ENCODE peak calls at places on chromosomes 13 and 19, in six cellular contexts. U, I, M, W, Y and V are unnamed samples.

GRCh38 chr13:94657167-94657566 is 55.2 kb downstream of the SOX21 start:
- DNase-seq in Y (no peak), U (no peak), W (no peak), M (no peak), I (no peak), V (no peak)

GRCh38 chr13:71935166-71935840 is 68.3 kb upstream of the DACH1 start:
- DNase-seq in I (no peak), W (no peak), U (no peak), Y (no peak), M (no peak), V (no peak)

GRCh38 chr13:114022876-114023275 is 49.0 kb upstream of the C13orf46 start:
- DNase-seq in Y (no peak), U (no peak), I (no peak), M (no peak), W (no peak), V (no peak)

GRCh38 chr19:13042443-13043130 is 47.3 kb downstream of the NFIX start:
- DNase-seq in U (no peak), M (no peak), Y (no peak), I (no peak), W (no peak), V (no peak)

GRCh38 chr19:2487780-2488330 is 11.9 kb downstream of the GADD45B start:
- DNase-seq in Y (peak; percentile 23), M (no peak), I (no peak), U (no peak), W (no peak), V (no peak)

GRCh38 chr13:20460744-20461143 is 64.9 kb downstream of the CRYL1 start:
- DNase-seq in W (no peak), I (no peak), M (no peak), U (no peak), Y (no peak), V (no peak)

GRCh38 chr19:47228168-47228936 is 2.6 kb downstream of the BBC3 start:
- DNase-seq in U (peak; percentile 27), Y (no peak), I (no peak), M (no peak), W (peak; percentile 69), V (no peak)

GRCh38 chr13:112986946-112987345 is 17.9 kb downstream of the MCF2L start:
- DNase-seq in M (no peak), Y (no peak), W (no peak), U (no peak), I (no peak), V (no peak)

GRCh38 chr13:49444517-49445395 is 682 bp downstream of the SETDB2 start:
- DNase-seq in Y (no peak), U (peak; percentile 9), I (peak; percentile 46), M (no peak), W (peak; percentile 31), V (no peak)

GRCh38 chr13:113514844-113515243 is 24.3 kb upstream of the DCUN1D2 start:
- DNase-seq in U (no peak), Y (no peak), M (no peak), W (no peak), I (no peak), V (no peak)

GRCh38 chr19:5321851-5322681 is 18.5 kb downstream of the PTPRS start:
- DNase-seq in I (peak; percentile 72), M (no peak), U (peak; percentile 70), Y (peak; percentile 81), W (no peak), V (peak; percentile 79)

GRCh38 chr13:69935043-69935442 is 172.6 kb upstream of the ATXN8OS start:
- DNase-seq in W (peak; percentile 5), U (peak; percentile 3), I (no peak), M (no peak), Y (no peak), V (no peak)

GRCh38 chr19:35545001-35545854 is at the start of gene TMEM147:
- DNase-seq in U (peak; percentile 97), Y (peak; percentile 100), M (peak; percentile 50), I (no peak), W (peak; percentile 72), V (peak; percentile 100)

GRCh38 chr19:50477751-50478515 is 1.3 kb upstream of the GARIN5A start:
- DNase-seq in I (no peak), W (no peak), U (no peak), M (no peak), Y (no peak), V (no peak)

GRCh38 chr13:40206241-40207109 is 460.0 kb downstream of the FOXO1 start:
- DNase-seq in M (no peak), Y (peak; percentile 25), I (peak; percentile 53), W (no peak), U (no peak), V (no peak)

GRCh38 chr19:8695501-8695900 is 3.1 kb downstream of the ACTL9 start:
- DNase-seq in I (no peak), U (no peak), M (no peak), W (no peak), Y (no peak), V (no peak)

GRCh38 chr13:76879211-76879875 is 6.9 kb downstream of the KCTD12 start:
- DNase-seq in W (no peak), Y (peak; percentile 30), U (no peak), I (peak; percentile 47), M (no peak), V (peak; percentile 32)

GRCh38 chr13:26978081-26978860 is 193.3 kb downstream of the USP12 start:
- DNase-seq in Y (no peak), U (no peak), W (no peak), M (peak; percentile 13), I (no peak), V (no peak)

GRCh38 chr13:50334944-50335343 is 319.7 kb downstream of the KCNRG start:
- DNase-seq in Y (no peak), U (peak; percentile 23), W (peak; percentile 50), M (no peak), I (no peak), V (no peak)

GRCh38 chr13:21011378-21011777 is 50.0 kb downstream of the LATS2 start:
- DNase-seq in W (no peak), M (no peak), U (no peak), I (no peak), Y (no peak), V (no peak)

GRCh38 chr19:29211562-29212416 is 1.2 kb downstream of the UQCRFS1 start:
- DNase-seq in U (peak; percentile 24), M (no peak), W (peak; percentile 7), I (no peak), Y (no peak), V (no peak)

GRCh38 chr19:52566588-52566987 is 3.5 kb upstream of the ZNF701 start:
- DNase-seq in I (no peak), W (no peak), Y (no peak), M (no peak), U (no peak), V (no peak)

GRCh38 chr19:7427944-7428343 is 60.9 kb downstream of the PEX11G start:
- DNase-seq in W (no peak), M (no peak), Y (no peak), I (no peak), U (no peak), V (no peak)

GRCh38 chr19:38538386-38538785 is 79.4 kb downstream of the MAP4K1 start:
- DNase-seq in W (no peak), Y (no peak), M (no peak), I (no peak), U (no peak), V (no peak)

GRCh38 chr13:41622545-41623429 is 165.4 kb downstream of the RGCC start:
- DNase-seq in Y (no peak), M (no peak), I (no peak), W (no peak), U (no peak), V (no peak)

GRCh38 chr19:49432141-49433073 is 7.2 kb downstream of the GFY start:
- DNase-seq in M (no peak), U (no peak), I (no peak), W (no peak), Y (no peak), V (no peak)

GRCh38 chr13:38398810-38399493 is 49.3 kb downstream of the UFM1 start:
- DNase-seq in W (no peak), Y (no peak), I (no peak), M (no peak), U (no peak), V (no peak)

GRCh38 chr13:45370922-45371406 is 30.0 kb upstream of the TPT1 start:
- DNase-seq in Y (peak; percentile 63), W (no peak), U (peak; percentile 76), M (peak; percentile 72), I (no peak), V (peak; percentile 58)

GRCh38 chr19:39038098-39038497 is 5.7 kb upstream of the FBXO27 start:
- DNase-seq in W (peak; percentile 61), U (peak; percentile 77), M (no peak), I (no peak), Y (no peak), V (no peak)

GRCh38 chr19:56670961-56671612 is 470 bp downstream of the ZNF835 start:
- DNase-seq in U (no peak), M (no peak), W (no peak), Y (no peak), I (no peak), V (no peak)

GRCh38 chr19:54473071-54473941 is at the start of gene CDC42EP5:
- DNase-seq in M (no peak), W (no peak), Y (no peak), U (peak; percentile 53), I (no peak), V (no peak)
- TF ChIP-seq TAF1 in M (no peak), W (no peak), Y (no peak), U (no peak), I (no peak), V (no peak)

GRCh38 chr19:45667620-45668341 is at the start of gene GIPR:
- DNase-seq in M (no peak), U (peak; percentile 88), Y (peak; percentile 74), I (no peak), W (peak; percentile 44), V (no peak)
- TF ChIP-seq POLR2A in M (no peak), U (peak; percentile 87), Y (no peak), I (peak; percentile 76), W (no peak), V (no peak)

GRCh38 chr19:459724-460511 is 915 bp downstream of the SHC2 start:
- DNase-seq in Y (no peak), I (no peak), M (no peak), U (peak; percentile 93), W (peak; percentile 59), V (no peak)
- TF ChIP-seq POLR2AphosphoS5 in Y (no peak), I (no peak), M (no peak), U (no peak), W (peak; percentile 49), V (no peak)

DNA sequence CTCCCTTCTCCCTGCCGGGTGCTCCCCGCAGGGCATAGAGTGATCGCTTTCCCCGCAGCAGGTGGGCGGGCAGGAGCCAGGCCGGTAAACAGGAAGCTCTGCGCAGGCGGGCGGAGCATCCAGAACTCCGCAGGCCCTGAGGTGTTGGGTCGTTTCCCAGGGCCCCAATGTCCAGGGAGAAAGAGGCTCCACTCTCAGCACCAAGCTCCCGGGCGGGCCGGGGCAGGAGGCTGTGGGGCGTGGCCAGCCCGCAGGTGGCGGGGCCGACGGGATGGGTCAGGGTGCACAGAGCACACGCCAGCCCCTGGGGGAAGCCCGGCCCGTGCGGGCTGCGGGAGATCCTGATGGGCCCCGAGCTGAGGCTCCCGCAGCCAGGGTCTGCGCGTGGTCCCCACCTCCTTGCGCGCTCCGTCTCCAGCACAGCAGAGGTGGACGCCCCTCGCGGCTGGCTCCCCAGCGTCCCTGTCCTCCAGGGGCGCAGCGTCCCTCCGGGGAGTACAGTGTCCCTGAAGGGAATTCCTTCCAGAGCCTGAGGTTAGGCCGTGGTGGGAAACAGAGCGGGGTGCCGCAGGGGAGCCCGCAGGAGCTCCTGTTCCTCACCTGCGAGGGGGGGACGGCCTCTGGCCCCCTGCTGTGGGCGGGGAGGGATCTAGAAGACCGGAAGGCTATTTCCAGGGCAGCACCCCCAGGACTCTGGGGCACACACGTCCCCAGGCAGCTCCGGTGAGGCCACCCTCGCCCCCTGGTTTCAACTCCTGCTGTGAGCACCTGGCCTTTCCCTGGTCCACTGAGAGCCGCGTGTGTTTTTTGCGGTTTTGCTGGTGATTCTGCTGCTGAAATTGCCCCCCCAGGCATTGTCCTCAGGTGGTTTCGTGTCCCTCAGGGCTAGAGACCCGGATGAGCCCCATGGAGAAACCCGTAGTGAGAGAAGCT is 12.2 kb downstream of the PIP5K1C start:
- DNase-seq in I (no peak), U (no peak), W (peak; percentile 41), Y (peak; percentile 70), M (no peak), V (peak; percentile 66)
- TF ChIP-seq TAF1 in I (no peak), U (no peak), W (no peak), Y (no peak), M (no peak), V (peak; percentile 10)